ENCODE peak calls at places on chromosomes 4 and X, in four cellular contexts. M, H, S and L are unnamed samples.

GRCh38 chr4:186881521-186882220 is 158.0 kb upstream of the FAT1 start:
- DNase-seq in S (peak; percentile 45), H (peak; percentile 70), M (no peak), L (peak; percentile 77)

GRCh38 chr4:145436114-145436513 is 45.5 kb upstream of the SMAD1 start:
- DNase-seq in S (no peak), H (no peak), M (no peak), L (no peak)

GRCh38 chr4:80361329-80361900 is 25.9 kb downstream of the CFAP299 start:
- DNase-seq in M (no peak), H (peak; percentile 58), S (peak; percentile 48), L (peak; percentile 44)

GRCh38 chr4:24914460-24914859 is 1.6 kb upstream of the CCDC149 start:
- DNase-seq in S (peak; percentile 43), H (peak; percentile 35), M (no peak), L (peak; percentile 32)

GRCh38 chr4:80171251-80171650 is 26.1 kb upstream of the PRDM8 start:
- DNase-seq in M (no peak), H (peak; percentile 92), S (peak; percentile 68), L (peak; percentile 30)

GRCh38 chr4:164215113-164215741 is 538.7 kb upstream of the SMIM31 start:
- DNase-seq in M (peak; percentile 13), S (no peak), H (no peak), L (no peak)

GRCh38 chr4:148686449-148686848 is 244.2 kb upstream of the NR3C2 start:
- DNase-seq in H (no peak), S (no peak), M (no peak), L (no peak)

GRCh38 chrX:54807524-54808108 is at the start of gene MAGED2:
- DNase-seq in S (peak; percentile 55), M (peak; percentile 65), H (peak; percentile 42), L (no peak)

GRCh38 chr4:101475246-101475645 is 127.9 kb upstream of the PPP3CA start:
- DNase-seq in S (peak; percentile 3), H (peak; percentile 3), M (no peak), L (no peak)

GRCh38 chrX:99722094-99722493 is 688.0 kb downstream of the PCDH19 start:
- DNase-seq in H (no peak), M (no peak), S (no peak), L (no peak)

GRCh38 chrX:132257116-132257515 is 37.9 kb upstream of the RAP2C start:
- DNase-seq in H (peak; percentile 44), M (no peak), S (peak; percentile 35), L (no peak)

GRCh38 chrX:11461181-11462001 is 168.2 kb downstream of the AMELX start:
- DNase-seq in M (no peak), S (peak; percentile 52), H (peak; percentile 45), L (no peak)

GRCh38 chr4:99462875-99463464 is 27.8 kb upstream of the ADH7 start:
- DNase-seq in H (peak; percentile 80), S (peak; percentile 86), M (peak; percentile 44), L (peak; percentile 86)

GRCh38 chr4:112378858-112379257 is 81.7 kb downstream of the ALPK1 start:
- DNase-seq in H (peak; percentile 37), M (no peak), S (peak; percentile 26), L (no peak)

GRCh38 chrX:75746891-75747639 is 38.0 kb downstream of the MAGEE2 start:
- DNase-seq in H (peak; percentile 70), S (peak; percentile 37), M (peak; percentile 41), L (peak; percentile 12)

GRCh38 chr4:153705743-153706468 is 21.8 kb downstream of the TLR2 start:
- DNase-seq in M (no peak), H (no peak), S (no peak), L (no peak)

GRCh38 chrX:44507292-44507691 is 35.4 kb downstream of the FUNDC1 start:
- DNase-seq in M (no peak), S (no peak), H (no peak), L (no peak)

GRCh38 chrX:47218920-47219815 is 687 bp downstream of the CDK16 start:
- DNase-seq in H (peak; percentile 47), S (peak; percentile 47), M (no peak), L (no peak)

GRCh38 chr4:104728380-104729122 is 233.9 kb upstream of the CXXC4 start:
- DNase-seq in S (peak; percentile 0), M (no peak), H (peak; percentile 60), L (peak; percentile 93)

GRCh38 chr4:37453361-37454262 is 209.1 kb downstream of the NWD2 start:
- DNase-seq in H (peak; percentile 58), M (no peak), S (peak; percentile 38), L (peak; percentile 75)
- H3K4me3 ChIP-seq in H (peak overlapping the region; percentile 60), M (peak overlapping the region; percentile 13), S (peak overlapping the region; percentile 30), L (peak overlapping the region; percentile 44)

GRCh38 chr4:10096201-10096975 is 20.2 kb downstream of the WDR1 start:
- DNase-seq in S (peak; percentile 96), H (peak; percentile 96), M (peak; percentile 91), L (peak; percentile 97)

GRCh38 chr4:10096976-10097330 is 19.6 kb downstream of the WDR1 start:
- DNase-seq in H (no peak), M (no peak), S (no peak), L (no peak)

GRCh38 chr4:10094841-10095240 is 21.8 kb downstream of the WDR1 start:
- DNase-seq in M (peak; percentile 41), H (no peak), S (no peak), L (no peak)

GRCh38 chr4:10093801-10094552 is 22.6 kb downstream of the WDR1 start:
- DNase-seq in H (peak; percentile 88), M (peak; percentile 71), S (peak; percentile 78), L (no peak)

DNA sequence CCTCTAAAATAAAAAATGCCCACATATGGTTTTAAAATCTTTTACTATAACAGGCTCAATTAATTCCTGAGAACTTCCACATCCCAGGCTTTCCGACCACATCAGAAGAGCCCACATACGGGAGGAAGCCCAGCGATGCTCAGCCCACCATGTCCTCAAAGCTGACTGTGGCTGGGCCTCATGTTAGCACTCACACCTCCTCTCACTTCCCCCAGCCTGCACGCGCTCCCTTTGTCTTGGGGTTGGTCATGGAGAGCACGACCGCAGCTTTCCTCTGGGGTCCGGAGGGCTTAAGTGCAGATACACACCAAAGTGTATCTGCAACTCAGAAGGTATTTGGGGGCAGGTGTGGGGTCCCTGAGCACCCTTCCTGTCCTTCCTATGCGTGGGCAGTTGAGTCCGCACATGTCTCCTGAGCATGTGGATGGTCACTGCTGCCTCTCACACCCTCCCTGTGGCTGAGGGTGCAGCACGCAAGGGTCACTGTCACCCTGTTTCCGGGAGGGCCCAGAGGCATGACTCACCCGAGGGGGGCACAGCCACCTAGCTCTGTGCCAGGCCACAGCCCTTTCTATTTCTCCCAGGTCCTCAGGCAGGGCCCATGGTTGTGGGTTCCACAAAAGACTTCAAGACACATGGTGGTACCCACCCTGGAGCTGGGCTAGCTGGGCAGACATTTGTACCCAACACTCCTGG is 21.2 kb downstream of the WDR1 start:
- DNase-seq in H (peak; percentile 37), S (no peak), M (peak; percentile 57), L (no peak)
- H3K4me3 ChIP-seq in H (no peak overlapping the region), S (no peak overlapping the region), M (no peak overlapping the region), L (no peak overlapping the region)

DNA sequence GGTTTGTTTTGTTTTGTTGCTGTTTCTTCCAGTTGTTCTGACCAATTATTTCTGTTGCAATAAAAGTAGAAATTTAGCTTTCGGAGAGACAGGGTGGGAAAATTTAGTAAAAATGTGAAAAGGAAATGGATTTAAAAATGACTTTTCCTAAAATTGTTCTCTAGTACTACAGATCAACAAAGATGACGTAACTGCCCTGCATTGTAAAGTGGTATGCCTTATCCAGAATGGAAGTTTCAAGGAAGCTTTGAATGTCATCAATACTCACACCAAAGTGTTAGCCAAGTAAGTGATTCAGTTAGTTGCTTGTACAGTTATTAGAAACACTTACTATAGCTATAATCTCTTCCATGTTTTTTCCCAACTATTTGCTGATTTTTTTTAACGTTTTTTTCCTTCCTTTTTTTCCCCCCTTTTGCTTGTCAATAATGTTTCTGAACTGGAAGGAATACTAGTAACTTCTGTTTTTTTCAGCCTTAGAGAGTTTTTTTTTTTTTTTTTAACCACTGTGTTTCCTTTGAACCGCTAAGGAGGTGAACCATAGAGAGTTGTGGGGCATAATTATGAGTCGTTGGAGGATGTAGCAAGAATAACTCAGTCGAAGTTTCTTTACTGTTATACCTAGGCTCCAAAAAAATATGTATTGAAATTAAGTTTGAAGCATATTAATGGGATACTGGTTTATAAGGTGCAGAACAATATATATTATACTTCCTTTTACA is 2.2 kb downstream of the SRP72 start:
- DNase-seq in H (peak; percentile 24), S (no peak), M (no peak), L (peak; percentile 14)
- H3K4me3 ChIP-seq in H (peak overlapping the region; percentile 98), S (no peak overlapping the region), M (no peak overlapping the region), L (no peak overlapping the region)

DNA sequence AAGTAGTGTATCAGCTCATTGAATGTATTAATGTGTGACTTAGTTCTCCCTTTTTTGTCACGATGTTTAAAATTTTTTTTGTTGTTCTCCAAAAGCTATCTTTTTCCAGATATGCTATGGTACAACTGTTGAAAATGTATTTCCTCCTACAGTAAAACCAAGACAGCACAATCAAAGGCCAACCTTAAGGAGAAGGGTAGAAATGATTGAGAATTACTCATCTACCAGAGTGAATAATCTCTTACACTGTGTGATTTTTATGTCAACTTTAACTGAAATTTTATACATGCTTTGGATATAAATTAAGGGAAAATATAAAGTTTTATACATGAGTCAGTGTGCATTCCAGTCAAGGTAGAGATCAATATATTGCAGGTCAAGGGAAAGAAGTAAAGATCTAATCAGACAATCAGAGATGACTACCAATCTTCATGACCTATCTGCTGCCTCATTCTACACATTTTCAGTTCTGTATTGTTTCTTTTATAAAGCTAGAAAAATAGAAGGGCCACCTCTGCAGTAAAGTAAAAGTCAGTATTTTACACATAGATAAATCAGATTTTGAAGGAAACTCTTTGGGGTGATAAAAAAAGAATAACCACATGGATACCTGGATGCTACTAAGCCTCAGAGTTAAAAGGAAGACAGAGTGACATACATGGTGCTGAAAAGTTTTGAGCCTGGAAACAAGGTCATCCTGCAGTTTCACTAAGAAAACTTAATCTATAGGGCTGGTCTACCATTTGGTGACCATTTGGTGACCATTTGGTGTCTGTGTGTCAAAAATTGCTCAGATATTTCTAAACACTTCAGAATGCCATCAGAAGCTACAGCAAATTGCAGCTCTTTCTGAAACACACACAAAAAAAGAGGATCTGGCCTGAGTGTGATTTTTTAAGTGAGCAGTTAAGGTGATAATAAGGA is 1.6 kb downstream of the FAM13A start:
- DNase-seq in S (peak; percentile 21), M (no peak), H (peak; percentile 28), L (peak; percentile 12)
- H3K4me3 ChIP-seq in S (peak overlapping the region; percentile 67), M (no peak overlapping the region), H (peak overlapping the region; percentile 87), L (no peak overlapping the region)

GRCh38 chr4:129972257-129972656 is 876.3 kb downstream of the C4orf33 start:
- DNase-seq in H (no peak), S (no peak), M (no peak), L (no peak)

GRCh38 chr4:129968778-129969177 is 872.8 kb downstream of the C4orf33 start:
- DNase-seq in H (no peak), M (no peak), S (no peak), L (no peak)

GRCh38 chr4:129966175-129966574 is 870.2 kb downstream of the C4orf33 start:
- DNase-seq in M (no peak), S (no peak), H (no peak), L (no peak)

GRCh38 chr4:129971419-129971818 is 875.5 kb downstream of the C4orf33 start:
- DNase-seq in M (no peak), H (no peak), S (no peak), L (no peak)

GRCh38 chr4:129968366-129968765 is 872.4 kb downstream of the C4orf33 start:
- DNase-seq in M (no peak), S (no peak), H (no peak), L (no peak)
- H3K4me3 ChIP-seq in M (no peak overlapping the region), S (no peak overlapping the region), H (no peak overlapping the region), L (no peak overlapping the region)

DNA sequence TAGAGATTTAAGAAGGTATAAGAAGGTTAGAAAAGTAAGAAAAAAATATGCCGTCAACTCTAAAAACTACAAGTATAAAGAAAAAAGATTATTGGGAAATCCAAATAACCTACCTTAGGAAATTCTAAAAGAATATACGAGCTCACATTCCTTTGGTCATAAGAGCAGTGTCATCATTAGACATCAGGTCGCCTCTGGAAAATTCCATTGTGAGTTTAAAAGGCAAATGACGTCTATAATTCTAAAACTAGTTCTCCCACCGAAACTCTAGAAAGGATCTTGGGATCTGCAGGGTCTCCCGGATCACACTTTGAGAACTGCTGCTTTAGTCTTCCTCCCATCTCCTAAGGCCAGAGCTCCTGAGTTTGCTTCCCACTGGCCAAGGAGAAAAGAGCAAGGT is 518 bp upstream of the SAT1 start:
- DNase-seq in S (no peak), H (peak; percentile 66), M (no peak), L (no peak)
- H3K4me3 ChIP-seq in S (peak overlapping the region; percentile 19), H (peak overlapping the region; percentile 64), M (no peak overlapping the region), L (peak overlapping the region; percentile 25)